ENCODE peak calls at places on chromosomes 12 and 14, in four cellular contexts. I is ovary, D is nephron progenitor cell, R is AG09309. K is an unnamed sample.

GRCh38 chr14:55129086-55129427 is at the start of gene LGALS3:
- DNase-seq in D (peak; percentile 73), I (peak; percentile 80), R (no peak), K (peak; percentile 80)

GRCh38 chr12:93704625-93705024 is 27.4 kb downstream of the CRADD start:
- DNase-seq in I (no peak), D (no peak), R (no peak), K (no peak)

GRCh38 chr14:106812788-106813476 is 1286.5 kb downstream of the TMEM121 start:
- DNase-seq in D (no peak), I (no peak), R (no peak), K (no peak)

GRCh38 chr12:26125451-26126339 is 858 bp upstream of the BHLHE41 start:
- DNase-seq in R (no peak), D (peak; percentile 73), I (peak; percentile 80), K (peak; percentile 95)

GRCh38 chr12:34298971-34299801 is 276.9 kb downstream of the ALG10 start:
- DNase-seq in I (no peak), D (no peak), R (no peak), K (no peak)

GRCh38 chr14:72736348-72736747 is 157.6 kb downstream of the DPF3 start:
- DNase-seq in I (no peak), R (no peak), D (no peak), K (no peak)

GRCh38 chr12:30813741-30814687 is 59.3 kb upstream of the CAPRIN2 start:
- DNase-seq in R (no peak), I (no peak), D (no peak), K (peak; percentile 56)

GRCh38 chr12:10732554-10732953 is 9.4 kb upstream of the YBX3 start:
- DNase-seq in R (no peak), I (no peak), D (no peak), K (no peak)

GRCh38 chr14:89256951-89257350 is 160.1 kb downstream of the FOXN3 start:
- DNase-seq in R (no peak), I (no peak), D (no peak), K (no peak)

GRCh38 chr12:72261885-72262284 is 10.3 kb upstream of the TRHDE start:
- DNase-seq in R (no peak), I (no peak), D (no peak), K (no peak)

GRCh38 chr14:98957211-98958047 is 314.6 kb downstream of the BCL11B start:
- DNase-seq in I (peak; percentile 72), R (peak; percentile 14), D (no peak), K (peak; percentile 97)

GRCh38 chr12:48542300-48542928 is 17.0 kb downstream of the OR8S1 start:
- DNase-seq in I (no peak), R (no peak), D (peak; percentile 21), K (peak; percentile 49)

GRCh38 chr12:57744194-57744776 is 554 bp upstream of the TSPAN31 start:
- DNase-seq in R (peak; percentile 43), D (peak; percentile 72), I (peak; percentile 60), K (no peak)

GRCh38 chr12:71870409-71870808 is 30.9 kb downstream of the TBC1D15 start:
- DNase-seq in I (no peak), R (no peak), D (no peak), K (no peak)

GRCh38 chr12:38772427-38772826 is 133.0 kb downstream of the CPNE8 start:
- DNase-seq in D (no peak), I (no peak), R (no peak), K (no peak)

GRCh38 chr12:81297606-81298005 is 219.7 kb downstream of the ACSS3 start:
- DNase-seq in D (no peak), R (no peak), I (no peak), K (no peak)

GRCh38 chr14:49908433-49908782 is 15.5 kb downstream of the ARF6 start:
- DNase-seq in R (no peak), D (no peak), I (no peak), K (peak; percentile 58)

GRCh38 chr14:100472094-100472455 is 115.1 kb downstream of the BEGAIN start:
- DNase-seq in D (no peak), I (no peak), R (no peak), K (no peak)

GRCh38 chr12:112303004-112303403 is 79.2 kb downstream of the HECTD4 start:
- DNase-seq in R (peak; percentile 23), I (no peak), D (no peak), K (peak; percentile 87)

GRCh38 chr12:18158774-18159557 is 69.0 kb upstream of the RERGL start:
- DNase-seq in R (no peak), D (peak; percentile 39), I (no peak), K (peak; percentile 60)

GRCh38 chr12:81332054-81332453 is 254.2 kb downstream of the ACSS3 start:
- DNase-seq in I (no peak), D (no peak), R (no peak), K (no peak)

GRCh38 chr12:93733358-93733757 is 56.2 kb downstream of the CRADD start:
- DNase-seq in I (no peak), D (no peak), R (no peak), K (peak; percentile 58)

GRCh38 chr14:51738754-51739153 is 87.0 kb downstream of the FRMD6 start:
- DNase-seq in D (no peak), R (no peak), I (no peak), K (no peak)

GRCh38 chr14:96160913-96161310 is 43.7 kb upstream of the BDKRB2 start:
- DNase-seq in I (no peak), R (no peak), D (no peak), K (no peak)

GRCh38 chr12:101566318-101566717 is 28.5 kb upstream of the MYBPC1 start:
- DNase-seq in D (no peak), I (no peak), R (no peak), K (no peak)

GRCh38 chr14:70833884-70834283 is 24.6 kb upstream of the MAP3K9 start:
- DNase-seq in D (no peak), I (no peak), R (no peak), K (no peak)

GRCh38 chr12:11827096-11827841 is 177.8 kb downstream of the ETV6 start:
- DNase-seq in I (no peak), D (peak; percentile 38), R (no peak), K (peak; percentile 29)

GRCh38 chr14:56808314-56809201 is 1.7 kb downstream of the OTX2 start:
- DNase-seq in R (no peak), D (peak; percentile 45), I (no peak), K (no peak)

GRCh38 chr14:22545842-22546721 is 42.9 kb downstream of the DAD1 start:
- DNase-seq in I (no peak), R (no peak), D (no peak), K (peak; percentile 51)

GRCh38 chr12:117073611-117074010 is 25.6 kb downstream of the TESC start:
- DNase-seq in R (no peak), D (no peak), I (peak; percentile 33), K (no peak)

GRCh38 chr12:71804505-71804904 is 35.1 kb upstream of the TBC1D15 start:
- DNase-seq in D (peak; percentile 9), R (no peak), I (no peak), K (no peak)

GRCh38 chr12:633731-634130 is 29.5 kb downstream of the NINJ2 start:
- DNase-seq in D (no peak), R (no peak), I (no peak), K (no peak)

GRCh38 chr14:55914771-55915170 is 203.4 kb upstream of the PELI2 start:
- DNase-seq in D (no peak), R (no peak), I (no peak), K (no peak)

GRCh38 chr14:68683326-68683725 is 109.5 kb downstream of the ZFP36L1 start:
- DNase-seq in I (no peak), D (no peak), R (no peak), K (no peak)

K was measured in epithelial cell of esophagus.